ENCODE peak calls at places on chromosomes 13 and 19, in six cellular contexts. One of them, this sample, is unnamed.

GRCh38 chr13:36377822-36378480 is 31.8 kb upstream of the SPART start:
- DNase-seq in gastrocnemius medialis: no peak
- DNase-seq in cardiac fibroblast: peak
- DNase-seq in foreskin fibroblast: peak
- DNase-seq in glutamatergic neuron: no peak
- DNase-seq in GM12865: no peak
- DNase-seq in this sample: no peak

GRCh38 chr13:100197591-100198365 is 108.9 kb downstream of the PCCA start:
- DNase-seq in gastrocnemius medialis: no peak
- DNase-seq in cardiac fibroblast: no peak
- DNase-seq in foreskin fibroblast: no peak
- DNase-seq in glutamatergic neuron: no peak
- DNase-seq in GM12865: no peak
- DNase-seq in this sample: no peak

GRCh38 chr19:47542030-47542475 is 27.2 kb upstream of the NAPA start:
- DNase-seq in gastrocnemius medialis: no peak
- DNase-seq in cardiac fibroblast: peak
- DNase-seq in foreskin fibroblast: peak
- DNase-seq in glutamatergic neuron: no peak
- DNase-seq in GM12865: no peak
- DNase-seq in this sample: no peak

GRCh38 chr19:54684537-54684936 is 21.8 kb downstream of the LILRB4 start:
- DNase-seq in gastrocnemius medialis: no peak
- DNase-seq in cardiac fibroblast: no peak
- DNase-seq in foreskin fibroblast: no peak
- DNase-seq in glutamatergic neuron: no peak
- DNase-seq in GM12865: peak
- DNase-seq in this sample: peak

GRCh38 chr19:47598407-47599349 is 10.3 kb upstream of the BICRA start:
- DNase-seq in gastrocnemius medialis: peak
- DNase-seq in cardiac fibroblast: peak
- DNase-seq in foreskin fibroblast: peak
- DNase-seq in glutamatergic neuron: no peak
- DNase-seq in GM12865: peak
- DNase-seq in this sample: no peak

GRCh38 chr13:77728265-77728966 is 30.9 kb downstream of the SLAIN1 start:
- DNase-seq in gastrocnemius medialis: no peak
- DNase-seq in cardiac fibroblast: no peak
- DNase-seq in foreskin fibroblast: no peak
- DNase-seq in glutamatergic neuron: no peak
- DNase-seq in GM12865: no peak
- DNase-seq in this sample: no peak

GRCh38 chr13:72141845-72142470 is 275.0 kb upstream of the DACH1 start:
- DNase-seq in gastrocnemius medialis: no peak
- DNase-seq in cardiac fibroblast: peak
- DNase-seq in foreskin fibroblast: no peak
- DNase-seq in glutamatergic neuron: no peak
- DNase-seq in GM12865: no peak
- DNase-seq in this sample: no peak

GRCh38 chr19:41479757-41480191 is 36.8 kb downstream of the ERICH4 start:
- DNase-seq in gastrocnemius medialis: no peak
- DNase-seq in cardiac fibroblast: peak
- DNase-seq in foreskin fibroblast: no peak
- DNase-seq in glutamatergic neuron: no peak
- DNase-seq in GM12865: peak
- DNase-seq in this sample: no peak

GRCh38 chr19:18225702-18226468 is at the start of gene PDE4C:
- DNase-seq in gastrocnemius medialis: no peak
- DNase-seq in cardiac fibroblast: peak
- DNase-seq in foreskin fibroblast: no peak
- DNase-seq in glutamatergic neuron: peak
- DNase-seq in GM12865: no peak
- DNase-seq in this sample: no peak

GRCh38 chr19:44552324-44552723 is 22.8 kb upstream of the CEACAM20 start:
- DNase-seq in gastrocnemius medialis: no peak
- DNase-seq in cardiac fibroblast: peak
- DNase-seq in foreskin fibroblast: no peak
- DNase-seq in glutamatergic neuron: peak
- DNase-seq in GM12865: peak
- DNase-seq in this sample: peak

GRCh38 chr19:47471733-47472457 is at the start of gene SLC8A2:
- DNase-seq in gastrocnemius medialis: no peak
- DNase-seq in cardiac fibroblast: peak
- DNase-seq in foreskin fibroblast: peak
- DNase-seq in glutamatergic neuron: peak
- DNase-seq in GM12865: peak
- DNase-seq in this sample: peak

GRCh38 chr19:9958451-9958850 is 22.1 kb upstream of the OLFM2 start:
- DNase-seq in gastrocnemius medialis: no peak
- DNase-seq in cardiac fibroblast: peak
- DNase-seq in foreskin fibroblast: peak
- DNase-seq in glutamatergic neuron: no peak
- DNase-seq in GM12865: no peak
- DNase-seq in this sample: no peak
- TF ChIP-seq CTCF in gastrocnemius medialis: no peak
- TF ChIP-seq CTCF in cardiac fibroblast: no peak
- TF ChIP-seq CTCF in foreskin fibroblast: no peak
- TF ChIP-seq CTCF in glutamatergic neuron: no peak
- TF ChIP-seq CTCF in GM12865: no peak
- TF ChIP-seq CTCF in this sample: no peak

DNA sequence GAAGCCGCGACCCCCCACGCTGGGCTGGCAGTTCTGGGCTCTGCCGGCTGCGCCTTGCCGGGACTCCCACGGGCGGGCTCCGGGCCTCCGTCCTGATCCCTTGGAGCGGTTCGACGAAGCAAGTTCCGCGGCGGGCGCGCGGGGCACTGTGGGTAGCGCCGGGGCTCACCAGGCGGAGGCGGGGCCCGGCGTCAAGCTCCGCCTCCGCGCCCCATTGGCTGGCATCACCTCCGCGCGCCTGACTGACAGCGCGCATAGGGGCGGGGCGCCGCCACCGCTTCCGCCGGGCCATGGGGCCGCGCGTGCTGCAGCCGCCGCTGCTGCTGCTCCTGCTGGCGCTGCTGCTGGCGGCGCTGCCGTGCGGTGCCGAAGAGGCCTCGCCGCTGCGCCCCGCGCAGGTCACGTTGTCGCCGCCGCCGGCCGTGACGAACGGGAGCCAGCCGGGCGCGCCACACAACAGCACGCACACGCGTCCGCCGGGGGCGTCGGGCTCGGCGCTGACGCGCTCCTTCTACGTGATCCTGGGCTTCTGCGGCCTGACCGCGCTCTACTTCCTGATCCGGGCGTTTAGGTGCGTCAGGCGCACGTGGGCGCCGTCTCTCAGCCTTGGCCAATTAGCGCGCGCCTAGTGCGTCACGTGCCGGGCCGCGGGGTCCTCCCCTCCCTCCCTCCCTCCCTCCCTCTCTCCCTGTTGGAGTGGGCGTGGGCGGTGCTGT is at the start of gene FAM174C:
- DNase-seq in gastrocnemius medialis: peak
- DNase-seq in cardiac fibroblast: peak
- DNase-seq in foreskin fibroblast: peak
- DNase-seq in glutamatergic neuron: peak
- DNase-seq in GM12865: peak
- DNase-seq in this sample: peak
- TF ChIP-seq CTCF in gastrocnemius medialis: no peak
- TF ChIP-seq CTCF in cardiac fibroblast: no peak
- TF ChIP-seq CTCF in foreskin fibroblast: no peak
- TF ChIP-seq CTCF in glutamatergic neuron: no peak
- TF ChIP-seq CTCF in GM12865: no peak
- TF ChIP-seq CTCF in this sample: no peak

GRCh38 chr19:57651654-57651996 is 17.1 kb upstream of the ZSCAN4 start:
- DNase-seq in gastrocnemius medialis: no peak
- DNase-seq in cardiac fibroblast: no peak
- DNase-seq in foreskin fibroblast: no peak
- DNase-seq in glutamatergic neuron: no peak
- DNase-seq in GM12865: no peak
- DNase-seq in this sample: no peak
- TF ChIP-seq CTCF in gastrocnemius medialis: no peak
- TF ChIP-seq CTCF in cardiac fibroblast: no peak
- TF ChIP-seq CTCF in foreskin fibroblast: no peak
- TF ChIP-seq CTCF in glutamatergic neuron: no peak
- TF ChIP-seq CTCF in GM12865: no peak
- TF ChIP-seq CTCF in this sample: no peak

GRCh38 chr13:76223565-76223964 is 587.4 kb downstream of the LMO7 start:
- DNase-seq in gastrocnemius medialis: no peak
- DNase-seq in cardiac fibroblast: peak
- DNase-seq in foreskin fibroblast: no peak
- DNase-seq in glutamatergic neuron: no peak
- DNase-seq in GM12865: peak
- DNase-seq in this sample: no peak
- TF ChIP-seq CTCF in gastrocnemius medialis: no peak
- TF ChIP-seq CTCF in cardiac fibroblast: no peak
- TF ChIP-seq CTCF in foreskin fibroblast: no peak
- TF ChIP-seq CTCF in glutamatergic neuron: no peak
- TF ChIP-seq CTCF in GM12865: no peak
- TF ChIP-seq CTCF in this sample: no peak

GRCh38 chr13:45928843-45929242 is 77.3 kb upstream of the SIAH3 start:
- DNase-seq in gastrocnemius medialis: no peak
- DNase-seq in cardiac fibroblast: peak
- DNase-seq in foreskin fibroblast: no peak
- DNase-seq in glutamatergic neuron: no peak
- DNase-seq in GM12865: no peak
- DNase-seq in this sample: no peak

GRCh38 chr13:45921337-45921736 is 69.8 kb upstream of the SIAH3 start:
- DNase-seq in gastrocnemius medialis: no peak
- DNase-seq in cardiac fibroblast: no peak
- DNase-seq in foreskin fibroblast: no peak
- DNase-seq in glutamatergic neuron: no peak
- DNase-seq in GM12865: no peak
- DNase-seq in this sample: no peak

GRCh38 chr13:45928196-45928595 is 76.6 kb upstream of the SIAH3 start:
- DNase-seq in gastrocnemius medialis: no peak
- DNase-seq in cardiac fibroblast: no peak
- DNase-seq in foreskin fibroblast: no peak
- DNase-seq in glutamatergic neuron: no peak
- DNase-seq in GM12865: no peak
- DNase-seq in this sample: no peak

GRCh38 chr13:45925151-45925550 is 73.6 kb upstream of the SIAH3 start:
- DNase-seq in gastrocnemius medialis: no peak
- DNase-seq in cardiac fibroblast: peak
- DNase-seq in foreskin fibroblast: no peak
- DNase-seq in glutamatergic neuron: no peak
- DNase-seq in GM12865: no peak
- DNase-seq in this sample: no peak
- TF ChIP-seq CTCF in gastrocnemius medialis: no peak
- TF ChIP-seq CTCF in cardiac fibroblast: peak
- TF ChIP-seq CTCF in foreskin fibroblast: no peak
- TF ChIP-seq CTCF in glutamatergic neuron: no peak
- TF ChIP-seq CTCF in GM12865: peak
- TF ChIP-seq CTCF in this sample: no peak

GRCh38 chr19:3440082-3440481 is 40.2 kb downstream of the SMIM24 start:
- DNase-seq in gastrocnemius medialis: peak
- DNase-seq in cardiac fibroblast: no peak
- DNase-seq in foreskin fibroblast: no peak
- DNase-seq in glutamatergic neuron: peak
- DNase-seq in GM12865: peak
- DNase-seq in this sample: peak
- TF ChIP-seq CTCF in gastrocnemius medialis: peak
- TF ChIP-seq CTCF in cardiac fibroblast: peak
- TF ChIP-seq CTCF in foreskin fibroblast: no peak
- TF ChIP-seq CTCF in glutamatergic neuron: no peak
- TF ChIP-seq CTCF in GM12865: peak
- TF ChIP-seq CTCF in this sample: peak

DNA sequence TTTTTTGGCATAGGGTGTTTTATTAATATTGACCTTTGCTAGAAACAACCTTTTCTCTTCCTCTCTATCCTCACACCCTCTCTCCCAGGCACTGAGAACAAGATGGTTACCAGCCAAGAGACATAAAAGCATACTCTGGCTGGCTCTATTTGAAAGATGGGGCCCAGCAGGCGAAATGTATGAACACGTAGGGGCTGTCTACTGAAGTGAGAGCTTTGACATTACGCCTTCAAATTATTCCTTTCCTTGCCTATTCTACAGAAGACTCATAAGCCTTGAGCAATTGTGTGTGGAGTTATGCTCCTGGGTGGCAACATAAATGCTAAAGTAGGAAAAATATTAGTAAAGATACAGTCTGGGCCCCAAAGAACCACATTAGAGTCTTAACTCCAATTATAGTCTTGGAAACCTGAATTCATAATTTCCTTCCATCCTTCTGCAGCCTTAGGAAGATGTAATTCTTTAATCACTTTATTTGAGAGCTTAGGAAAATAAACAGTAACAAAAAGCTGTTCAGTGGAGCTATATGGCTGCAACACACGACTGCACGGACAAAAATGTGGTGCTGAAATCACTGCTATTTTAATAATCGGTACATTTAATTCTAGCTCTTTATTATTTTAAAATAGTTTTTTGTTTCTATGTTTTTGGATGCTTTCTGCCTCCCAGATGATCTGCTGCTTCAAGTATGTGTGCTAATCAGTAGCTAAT is 122.3 kb upstream of the RNF113B start:
- DNase-seq in gastrocnemius medialis: no peak
- DNase-seq in cardiac fibroblast: peak
- DNase-seq in foreskin fibroblast: no peak
- DNase-seq in glutamatergic neuron: no peak
- DNase-seq in GM12865: no peak
- DNase-seq in this sample: no peak
- TF ChIP-seq CTCF in gastrocnemius medialis: no peak
- TF ChIP-seq CTCF in cardiac fibroblast: no peak
- TF ChIP-seq CTCF in foreskin fibroblast: no peak
- TF ChIP-seq CTCF in glutamatergic neuron: no peak
- TF ChIP-seq CTCF in GM12865: no peak
- TF ChIP-seq CTCF in this sample: no peak

This sample was measured in GM13976.